ENCODE peak calls at places on chromosomes 4 and X, in four cellular contexts. One of them, this sample, is unnamed.

GRCh38 chr4:186693159-186693815 is 30.4 kb downstream of the FAT1 start:
- DNase-seq in tibial artery: peak; percentile 93
- DNase-seq in pancreas: peak; percentile 63
- DNase-seq in left lung: peak; percentile 72
- DNase-seq in this sample: no peak

GRCh38 chr4:76589872-76590846 is 155.1 kb downstream of the SHROOM3 start:
- DNase-seq in pancreas: peak; percentile 37
- DNase-seq in left lung: peak; percentile 82
- DNase-seq in tibial artery: peak; percentile 70
- DNase-seq in this sample: no peak

GRCh38 chr4:169238445-169238844 is 32.3 kb downstream of the SH3RF1 start:
- DNase-seq in pancreas: no peak
- DNase-seq in tibial artery: no peak
- DNase-seq in left lung: no peak
- DNase-seq in this sample: no peak

GRCh38 chrX:150616863-150617198 is 48.4 kb downstream of the MTM1 start:
- DNase-seq in tibial artery: no peak
- DNase-seq in left lung: no peak
- DNase-seq in pancreas: no peak
- DNase-seq in this sample: no peak

GRCh38 chr4:107666134-107666533 is 53.9 kb downstream of the PAPSS1 start:
- DNase-seq in pancreas: no peak
- DNase-seq in left lung: no peak
- DNase-seq in tibial artery: no peak
- DNase-seq in this sample: no peak

GRCh38 chrX:1658083-1658463 is 43.2 kb downstream of the ASMT start:
- DNase-seq in pancreas: no peak
- DNase-seq in tibial artery: peak; percentile 21
- DNase-seq in left lung: no peak
- DNase-seq in this sample: peak; percentile 41

GRCh38 chr4:8837181-8837811 is 34.3 kb downstream of the HMX1 start:
- DNase-seq in left lung: peak; percentile 51
- DNase-seq in pancreas: no peak
- DNase-seq in tibial artery: peak; percentile 51
- DNase-seq in this sample: no peak

GRCh38 chr4:2356123-2357069 is 62.0 kb downstream of the ZFYVE28 start:
- DNase-seq in pancreas: no peak
- DNase-seq in tibial artery: peak; percentile 46
- DNase-seq in left lung: peak; percentile 60
- DNase-seq in this sample: no peak

GRCh38 chr4:167885071-167885470 is 207.3 kb upstream of the ANXA10 start:
- DNase-seq in tibial artery: no peak
- DNase-seq in pancreas: no peak
- DNase-seq in left lung: no peak
- DNase-seq in this sample: no peak

GRCh38 chr4:57668621-57669020 is 558.4 kb upstream of the IGFBP7 start:
- DNase-seq in pancreas: no peak
- DNase-seq in left lung: no peak
- DNase-seq in tibial artery: no peak
- DNase-seq in this sample: no peak

GRCh38 chr4:85968945-85969830 is 390.7 kb downstream of the MAPK10 start:
- DNase-seq in tibial artery: no peak
- DNase-seq in pancreas: no peak
- DNase-seq in left lung: no peak
- DNase-seq in this sample: no peak

GRCh38 chr4:173243321-173243720 is 74.7 kb downstream of the GALNT7 start:
- DNase-seq in left lung: no peak
- DNase-seq in tibial artery: no peak
- DNase-seq in pancreas: no peak
- DNase-seq in this sample: no peak

GRCh38 chr4:162803378-162803777 is 363.3 kb downstream of the NAF1 start:
- DNase-seq in pancreas: no peak
- DNase-seq in left lung: no peak
- DNase-seq in tibial artery: no peak
- DNase-seq in this sample: no peak

GRCh38 chrX:85836868-85837267 is 210.5 kb downstream of the CHM start:
- DNase-seq in left lung: no peak
- DNase-seq in tibial artery: no peak
- DNase-seq in pancreas: no peak
- DNase-seq in this sample: no peak

GRCh38 chrX:121356139-121356849 is 308.9 kb downstream of the GLUD2 start:
- DNase-seq in left lung: no peak
- DNase-seq in pancreas: no peak
- DNase-seq in tibial artery: no peak
- DNase-seq in this sample: no peak

GRCh38 chr4:92091335-92091734 is 212.4 kb upstream of the GRID2 start:
- DNase-seq in left lung: no peak
- DNase-seq in pancreas: no peak
- DNase-seq in tibial artery: no peak
- DNase-seq in this sample: no peak

GRCh38 chr4:57102050-57102564 is 8.1 kb downstream of the IGFBP7 start:
- DNase-seq in left lung: no peak
- DNase-seq in tibial artery: peak; percentile 84
- DNase-seq in pancreas: no peak
- DNase-seq in this sample: no peak

GRCh38 chr4:169010125-169011023 is at the start of gene CBR4:
- DNase-seq in left lung: peak; percentile 100
- DNase-seq in tibial artery: peak; percentile 99
- DNase-seq in pancreas: peak; percentile 98
- DNase-seq in this sample: peak; percentile 98

GRCh38 chr4:40704073-40704472 is 45.7 kb upstream of the NSUN7 start:
- DNase-seq in tibial artery: no peak
- DNase-seq in left lung: no peak
- DNase-seq in pancreas: no peak
- DNase-seq in this sample: no peak

GRCh38 chr4:19961092-19961491 is 290.6 kb upstream of the SLIT2 start:
- DNase-seq in tibial artery: no peak
- DNase-seq in left lung: no peak
- DNase-seq in pancreas: no peak
- DNase-seq in this sample: no peak

GRCh38 chr4:73161527-73162185 is 92.1 kb upstream of the COX18 start:
- DNase-seq in tibial artery: no peak
- DNase-seq in left lung: no peak
- DNase-seq in pancreas: no peak
- DNase-seq in this sample: no peak

GRCh38 chr4:77581724-77582123 is 23.9 kb upstream of the CXCL13 start:
- DNase-seq in left lung: no peak
- DNase-seq in tibial artery: no peak
- DNase-seq in pancreas: no peak
- DNase-seq in this sample: peak; percentile 9

GRCh38 chrX:84189125-84189524 is 1.1 kb upstream of the RPS6KA6 start:
- DNase-seq in tibial artery: no peak
- DNase-seq in left lung: no peak
- DNase-seq in pancreas: no peak
- DNase-seq in this sample: no peak

GRCh38 chrX:121052122-121052521 is 4.7 kb downstream of the GLUD2 start:
- DNase-seq in pancreas: no peak
- DNase-seq in left lung: no peak
- DNase-seq in tibial artery: no peak
- DNase-seq in this sample: no peak

GRCh38 chr4:169384741-169385140 is 114.0 kb upstream of the SH3RF1 start:
- DNase-seq in tibial artery: no peak
- DNase-seq in left lung: no peak
- DNase-seq in pancreas: no peak
- DNase-seq in this sample: no peak

GRCh38 chr4:67744561-67745283 is 9.5 kb downstream of the GNRHR start:
- DNase-seq in pancreas: no peak
- DNase-seq in tibial artery: no peak
- DNase-seq in left lung: no peak
- DNase-seq in this sample: no peak

GRCh38 chr4:23194751-23195150 is 502.0 kb downstream of the GBA3 start:
- DNase-seq in left lung: no peak
- DNase-seq in tibial artery: no peak
- DNase-seq in pancreas: no peak
- DNase-seq in this sample: no peak

GRCh38 chrX:23822397-23822796 is 39.4 kb downstream of the SAT1 start:
- DNase-seq in left lung: no peak
- DNase-seq in pancreas: no peak
- DNase-seq in tibial artery: no peak
- DNase-seq in this sample: no peak

GRCh38 chrX:6049132-6049531 is 179.5 kb downstream of the NLGN4X start:
- DNase-seq in tibial artery: no peak
- DNase-seq in pancreas: no peak
- DNase-seq in left lung: no peak
- DNase-seq in this sample: no peak

GRCh38 chr4:165326831-165327210 is 648 bp upstream of the MSMO1 start:
- DNase-seq in tibial artery: no peak
- DNase-seq in pancreas: peak; percentile 44
- DNase-seq in left lung: no peak
- DNase-seq in this sample: peak; percentile 48

GRCh38 chrX:153460826-153461225 is 9.6 kb downstream of the HAUS7 start:
- DNase-seq in left lung: no peak
- DNase-seq in tibial artery: no peak
- DNase-seq in pancreas: no peak
- DNase-seq in this sample: peak; percentile 56

GRCh38 chrX:44314259-44314734 is 29.2 kb downstream of the EFHC2 start:
- DNase-seq in left lung: no peak
- DNase-seq in pancreas: no peak
- DNase-seq in tibial artery: no peak
- DNase-seq in this sample: peak; percentile 8

GRCh38 chr4:1492636-1493539 is 86.6 kb upstream of the NKX1-1 start:
- DNase-seq in tibial artery: peak; percentile 48
- DNase-seq in pancreas: no peak
- DNase-seq in left lung: peak; percentile 66
- DNase-seq in this sample: no peak

GRCh38 chr4:4666693-4667642 is 125.1 kb upstream of the STX18 start:
- DNase-seq in left lung: no peak
- DNase-seq in tibial artery: no peak
- DNase-seq in pancreas: no peak
- DNase-seq in this sample: no peak
- TF ChIP-seq CTCF in left lung: no peak
- TF ChIP-seq CTCF in tibial artery: no peak
- TF ChIP-seq CTCF in pancreas: no peak
- TF ChIP-seq CTCF in this sample: no peak

DNA sequence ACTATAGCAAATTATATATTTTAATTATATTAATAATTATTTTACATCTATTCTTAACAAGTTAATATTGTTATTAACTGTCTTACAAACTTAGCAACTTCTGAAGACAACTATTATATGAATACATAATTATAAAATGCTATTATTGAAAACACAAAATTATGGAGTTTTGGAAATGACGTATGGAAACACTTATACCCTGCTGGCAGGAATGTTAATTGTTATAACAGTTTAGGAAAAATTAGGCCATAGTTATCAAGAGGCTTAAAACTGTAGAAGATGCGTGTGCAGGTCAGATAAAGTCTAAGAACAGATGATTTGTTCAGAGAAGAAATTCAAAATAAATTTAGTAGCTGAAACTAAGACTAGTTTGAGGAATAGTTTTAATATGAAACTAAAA is 211.7 kb downstream of the FAT4 start:
- DNase-seq in left lung: no peak
- DNase-seq in tibial artery: no peak
- DNase-seq in pancreas: no peak
- DNase-seq in this sample: no peak
- TF ChIP-seq CTCF in left lung: peak; percentile 25
- TF ChIP-seq CTCF in tibial artery: no peak
- TF ChIP-seq CTCF in pancreas: no peak
- TF ChIP-seq CTCF in this sample: no peak

GRCh38 chrX:77597090-77597489 is 149.9 kb downstream of the FGF16 start:
- DNase-seq in left lung: no peak
- DNase-seq in pancreas: no peak
- DNase-seq in tibial artery: no peak
- DNase-seq in this sample: no peak
- TF ChIP-seq CTCF in left lung: no peak
- TF ChIP-seq CTCF in pancreas: no peak
- TF ChIP-seq CTCF in tibial artery: peak; percentile 42
- TF ChIP-seq CTCF in this sample: no peak

DNA sequence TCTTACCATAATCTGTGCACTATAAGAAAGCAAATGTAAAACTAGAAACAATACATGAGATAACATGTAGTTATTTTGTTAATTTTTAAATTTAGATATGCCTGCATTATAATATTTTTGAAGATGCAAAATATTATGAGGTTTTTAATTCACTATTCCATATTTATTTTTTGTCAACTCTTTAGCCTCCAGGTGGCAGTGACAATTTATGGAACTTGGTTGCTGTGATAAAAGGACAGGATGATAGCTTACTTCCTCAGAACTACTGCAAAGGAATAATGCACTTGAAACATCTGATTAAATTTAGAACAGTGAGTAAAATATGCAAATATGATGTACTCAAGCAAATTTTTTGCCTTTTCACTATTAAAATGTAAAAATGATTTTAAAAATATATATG is 45.1 kb downstream of the SPATA4 start:
- DNase-seq in pancreas: no peak
- DNase-seq in left lung: no peak
- DNase-seq in tibial artery: no peak
- DNase-seq in this sample: no peak
- TF ChIP-seq CTCF in pancreas: no peak
- TF ChIP-seq CTCF in left lung: no peak
- TF ChIP-seq CTCF in tibial artery: peak; percentile 39
- TF ChIP-seq CTCF in this sample: no peak

DNA sequence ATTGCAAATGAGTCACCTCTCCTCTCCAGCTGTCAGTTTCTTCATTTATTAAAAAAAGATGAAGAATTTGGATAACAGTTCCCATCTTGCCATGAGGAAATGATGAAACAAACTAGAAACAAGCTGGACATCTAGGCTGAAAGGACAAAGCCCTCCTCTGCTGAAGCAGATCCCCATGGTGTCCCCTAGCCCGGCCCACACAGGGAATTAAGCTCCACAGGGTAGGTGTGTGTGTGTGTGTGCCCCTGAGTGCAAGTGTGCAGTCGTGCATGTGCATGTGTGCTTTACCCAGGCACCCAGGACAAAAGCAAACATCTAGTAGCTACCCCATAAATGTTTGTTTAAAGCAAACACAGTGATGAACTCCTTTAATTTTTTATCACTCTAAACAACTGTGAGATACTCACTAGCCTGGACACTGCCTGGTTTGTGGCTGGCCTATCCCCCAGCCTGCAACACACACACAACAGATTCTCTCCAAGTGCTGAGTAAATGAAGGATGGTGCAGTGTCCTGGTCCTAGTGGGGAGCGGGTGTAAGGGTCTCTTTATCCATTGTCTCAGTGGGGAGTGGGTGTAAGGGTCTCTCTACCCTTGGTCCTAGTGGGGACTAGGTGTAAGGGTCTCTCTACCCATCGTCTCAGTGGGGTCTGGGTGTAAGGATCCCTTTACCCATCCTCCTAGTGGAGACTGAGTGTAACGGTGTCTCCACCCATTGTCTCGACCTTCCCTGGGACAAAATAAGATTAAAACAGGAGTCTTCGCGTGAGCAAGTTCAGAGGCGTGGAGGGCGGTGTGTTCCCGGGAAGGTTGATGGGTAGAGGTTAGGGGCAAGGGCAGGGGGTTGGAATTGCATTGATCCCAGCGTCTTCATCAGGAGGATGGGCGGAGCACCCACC is 688 bp upstream of the EVC start:
- DNase-seq in left lung: no peak
- DNase-seq in tibial artery: no peak
- DNase-seq in pancreas: no peak
- DNase-seq in this sample: no peak
- TF ChIP-seq CTCF in left lung: peak; percentile 25
- TF ChIP-seq CTCF in tibial artery: peak; percentile 37
- TF ChIP-seq CTCF in pancreas: no peak
- TF ChIP-seq CTCF in this sample: no peak

GRCh38 chr4:14790487-14790886 is 211.8 kb upstream of the CPEB2 start:
- DNase-seq in pancreas: no peak
- DNase-seq in left lung: no peak
- DNase-seq in tibial artery: no peak
- DNase-seq in this sample: no peak
- TF ChIP-seq CTCF in pancreas: no peak
- TF ChIP-seq CTCF in left lung: no peak
- TF ChIP-seq CTCF in tibial artery: no peak
- TF ChIP-seq CTCF in this sample: no peak

This sample was measured in activated CD8-positive, alpha-beta T cell treated with anti-CD3 and anti-CD28 coated beads for 36 hours.